ENCODE peak calls at places on chromosomes 2 and 18, in seven cellular contexts. B, G, Q, T, L, E and F are unnamed samples.

GRCh38 chr2:177363332-177363731 is 29.2 kb upstream of the AGPS start:
- DNase-seq in B (no peak), G (no peak), Q (no peak), T (no peak), L (no peak), E (no peak), F (no peak)

GRCh38 chr2:73891276-73891901 is 1.4 kb upstream of the ACTG2 start:
- DNase-seq in B (no peak), G (no peak), Q (no peak), T (no peak), L (no peak), E (no peak), F (no peak)

GRCh38 chr18:47484068-47484467 is 232.6 kb upstream of the SKOR2 start:
- DNase-seq in B (no peak), G (no peak), Q (no peak), T (no peak), L (no peak), E (no peak), F (no peak)

GRCh38 chr2:135667045-135667444 is 74.6 kb upstream of the UBXN4 start:
- DNase-seq in B (no peak), G (no peak), Q (no peak), T (no peak), L (no peak), E (no peak), F (peak)

GRCh38 chr2:219124379-219125110 is 36.1 kb downstream of the NHEJ1 start:
- DNase-seq in B (no peak), G (no peak), Q (no peak), T (no peak), L (no peak), E (no peak), F (peak)

GRCh38 chr2:157825885-157826284 is 50.2 kb downstream of the ACVR1 start:
- DNase-seq in B (no peak), G (no peak), Q (no peak), T (no peak), L (peak), E (no peak), F (no peak)

GRCh38 chr2:112542974-112543760 is 902 bp downstream of the POLR1B start:
- DNase-seq in B (no peak), G (no peak), Q (peak), T (no peak), L (no peak), E (no peak), F (peak)

GRCh38 chr18:55510809-55511208 is 77.2 kb downstream of the TCF4 start:
- DNase-seq in B (peak), G (no peak), Q (no peak), T (no peak), L (no peak), E (no peak), F (no peak)

GRCh38 chr2:232113821-232114220 is 152.3 kb downstream of the DIS3L2 start:
- DNase-seq in B (no peak), G (no peak), Q (no peak), T (no peak), L (no peak), E (no peak), F (peak)

GRCh38 chr18:25099838-25100393 is 252.1 kb downstream of the ZNF521 start:
- DNase-seq in B (no peak), G (no peak), Q (no peak), T (no peak), L (no peak), E (no peak), F (no peak)

GRCh38 chr18:40152859-40153258 is 1802.2 kb upstream of the PIK3C3 start:
- DNase-seq in B (no peak), G (no peak), Q (no peak), T (no peak), L (no peak), E (no peak), F (no peak)

GRCh38 chr2:137178955-137179377 is 413.6 kb downstream of the THSD7B start:
- DNase-seq in B (no peak), G (no peak), Q (no peak), T (no peak), L (no peak), E (no peak), F (no peak)

GRCh38 chr2:238856713-238857567 is 9.1 kb downstream of the TWIST2 start:
- DNase-seq in B (no peak), G (no peak), Q (no peak), T (no peak), L (no peak), E (no peak), F (no peak)

GRCh38 chr2:73899801-73900336 is 7.1 kb downstream of the ACTG2 start:
- DNase-seq in B (no peak), G (no peak), Q (no peak), T (no peak), L (no peak), E (no peak), F (no peak)

GRCh38 chr2:234444888-234445287 is 52.0 kb downstream of the ARL4C start:
- DNase-seq in B (peak), G (peak), Q (peak), T (no peak), L (no peak), E (no peak), F (peak)

GRCh38 chr2:9112079-9112721 is 94.4 kb upstream of the ASAP2 start:
- DNase-seq in B (peak), G (no peak), Q (no peak), T (peak), L (peak), E (no peak), F (no peak)

GRCh38 chr2:224325941-224326340 is 76.0 kb downstream of the FAM124B start:
- DNase-seq in B (no peak), G (no peak), Q (no peak), T (no peak), L (no peak), E (no peak), F (no peak)

GRCh38 chr2:181678033-181678586 is 2.2 kb downstream of the NEUROD1 start:
- DNase-seq in B (peak), G (peak), Q (peak), T (no peak), L (peak), E (peak), F (peak)

GRCh38 chr2:262117-262516 is 1.7 kb downstream of the SH3YL1 start:
- DNase-seq in B (no peak), G (no peak), Q (no peak), T (no peak), L (no peak), E (no peak), F (no peak)

GRCh38 chr2:169767243-169767888 is 31.3 kb upstream of the SSB start:
- DNase-seq in B (peak), G (peak), Q (peak), T (peak), L (peak), E (peak), F (peak)

GRCh38 chr2:33158482-33159003 is 211.8 kb downstream of the LTBP1 start:
- DNase-seq in B (no peak), G (no peak), Q (no peak), T (no peak), L (no peak), E (no peak), F (no peak)

GRCh38 chr2:54239427-54239826 is 16.6 kb downstream of the TSPYL6 start:
- DNase-seq in B (peak), G (no peak), Q (no peak), T (no peak), L (no peak), E (no peak), F (no peak)

GRCh38 chr18:62486290-62486964 is 36.4 kb upstream of the ZCCHC2 start:
- DNase-seq in B (no peak), G (no peak), Q (peak), T (no peak), L (peak), E (no peak), F (no peak)

GRCh38 chr2:211128287-211128686 is 571.9 kb downstream of the CPS1 start:
- DNase-seq in B (no peak), G (no peak), Q (no peak), T (no peak), L (no peak), E (no peak), F (no peak)

GRCh38 chr2:206031162-206031784 is 54.7 kb downstream of the INO80D start:
- DNase-seq in B (no peak), G (no peak), Q (peak), T (no peak), L (no peak), E (no peak), F (no peak)

GRCh38 chr2:73776869-73777519 is 2.9 kb downstream of the DUSP11 start:
- DNase-seq in B (no peak), G (no peak), Q (no peak), T (no peak), L (no peak), E (no peak), F (no peak)

GRCh38 chr2:37585295-37585908 is 86.0 kb downstream of the CDC42EP3 start:
- DNase-seq in B (no peak), G (no peak), Q (peak), T (no peak), L (no peak), E (no peak), F (no peak)

GRCh38 chr2:181310967-181311366 is 146.2 kb upstream of the ITGA4 start:
- DNase-seq in B (no peak), G (no peak), Q (peak), T (no peak), L (no peak), E (no peak), F (no peak)

GRCh38 chr2:14633031-14633430 is 514 bp downstream of the LRATD1 start:
- DNase-seq in B (no peak), G (no peak), Q (no peak), T (peak), L (no peak), E (no peak), F (no peak)

GRCh38 chr2:43032248-43032893 is 194.0 kb downstream of the ZFP36L2 start:
- DNase-seq in B (no peak), G (no peak), Q (no peak), T (no peak), L (no peak), E (no peak), F (no peak)

GRCh38 chr2:96506016-96506906 is 1.1 kb upstream of the NEURL3 start:
- DNase-seq in B (no peak), G (no peak), Q (no peak), T (no peak), L (no peak), E (no peak), F (no peak)

GRCh38 chr2:201432038-201432437 is 19.2 kb downstream of the TRAK2 start:
- DNase-seq in B (no peak), G (no peak), Q (no peak), T (no peak), L (no peak), E (no peak), F (no peak)